ENCODE peak calls at places on chromosomes 13 and 19, in eight cellular contexts. Y is breast epithelium, S is transverse colon, F is body of pancreas, C is uterus, Q is IMR-90, D is H54, X is upper lobe of left lung. A is an unnamed sample.
A peak's percentile ranks its signal among the peaks of the same experiment; 100 is the strongest.

GRCh38 chr19:55590621-55591020 is 8.7 kb downstream of the FIZ1 start:
- DNase-seq in Y (no peak), S (no peak), F (no peak), C (no peak), Q (no peak), D (no peak), X (no peak), A (peak; percentile 25)

GRCh38 chr13:102901615-102902305 is 55.9 kb downstream of the ERCC5 start:
- DNase-seq in Y (no peak), S (no peak), F (no peak), C (no peak), Q (peak; percentile 17), D (no peak), X (no peak), A (no peak)

GRCh38 chr19:5460748-5461147 is 5.5 kb downstream of the ZNRF4 start:
- DNase-seq in Y (no peak), S (no peak), F (no peak), C (no peak), Q (no peak), D (no peak), X (no peak), A (no peak)

GRCh38 chr19:46469541-46470185 is 1.7 kb downstream of the PNMA8A start:
- DNase-seq in Y (no peak), S (no peak), F (no peak), C (no peak), Q (no peak), D (no peak), X (no peak), A (no peak)

GRCh38 chr13:94712812-94713555 is 639 bp upstream of the SOX21 start:
- DNase-seq in Y (no peak), S (no peak), F (no peak), C (no peak), Q (peak; percentile 46), D (no peak), X (no peak), A (no peak)

GRCh38 chr13:76889254-76889653 is 3.0 kb upstream of the KCTD12 start:
- DNase-seq in Y (no peak), S (no peak), F (no peak), C (no peak), Q (no peak), D (no peak), X (no peak), A (no peak)

GRCh38 chr19:37979547-37980082 is 72.6 kb downstream of the SIPA1L3 start:
- DNase-seq in Y (no peak), S (peak; percentile 51), F (peak; percentile 58), C (no peak), Q (no peak), D (no peak), X (peak; percentile 58), A (no peak)

GRCh38 chr13:78398743-78399410 is 204.5 kb downstream of the POU4F1 start:
- DNase-seq in Y (no peak), S (no peak), F (no peak), C (no peak), Q (no peak), D (no peak), X (no peak), A (no peak)

GRCh38 chr19:52923782-52924593 is 760 bp upstream of the ZNF888 start:
- DNase-seq in Y (no peak), S (peak; percentile 74), F (peak; percentile 65), C (peak; percentile 38), Q (no peak), D (peak; percentile 18), X (peak; percentile 90), A (peak; percentile 89)

GRCh38 chr13:31172535-31172934 is 10.8 kb upstream of the HSPH1 start:
- DNase-seq in Y (no peak), S (no peak), F (no peak), C (no peak), Q (peak; percentile 84), D (no peak), X (no peak), A (no peak)

GRCh38 chr19:39672473-39672872 is 16.8 kb downstream of the LGALS16 start:
- DNase-seq in Y (no peak), S (no peak), F (no peak), C (no peak), Q (no peak), D (no peak), X (no peak), A (no peak)

GRCh38 chr13:33188093-33188882 is 97.3 kb downstream of the STARD13 start:
- DNase-seq in Y (no peak), S (no peak), F (no peak), C (no peak), Q (peak; percentile 57), D (no peak), X (no peak), A (no peak)

GRCh38 chr13:21637296-21637695 is 33.3 kb upstream of the MICU2 start:
- DNase-seq in Y (no peak), S (peak; percentile 86), F (peak; percentile 24), C (no peak), Q (peak; percentile 43), D (peak; percentile 71), X (peak; percentile 89), A (peak; percentile 87)

GRCh38 chr19:8610928-8611284 is 391 bp upstream of the ADAMTS10 start:
- DNase-seq in Y (no peak), S (no peak), F (no peak), C (no peak), Q (no peak), D (no peak), X (no peak), A (no peak)

GRCh38 chr19:8611391-8611883 is 922 bp upstream of the ADAMTS10 start:
- DNase-seq in Y (no peak), S (no peak), F (no peak), C (peak; percentile 36), Q (no peak), D (no peak), X (no peak), A (peak; percentile 72)

GRCh38 chr19:8610041-8610927 is at the start of gene ADAMTS10:
- DNase-seq in Y (no peak), S (peak; percentile 18), F (peak; percentile 40), C (peak; percentile 45), Q (peak; percentile 43), D (no peak), X (no peak), A (peak; percentile 89)

GRCh38 chr19:8608858-8609209 is 1.7 kb downstream of the ADAMTS10 start:
- DNase-seq in Y (no peak), S (no peak), F (no peak), C (no peak), Q (no peak), D (no peak), X (no peak), A (no peak)

DNA sequence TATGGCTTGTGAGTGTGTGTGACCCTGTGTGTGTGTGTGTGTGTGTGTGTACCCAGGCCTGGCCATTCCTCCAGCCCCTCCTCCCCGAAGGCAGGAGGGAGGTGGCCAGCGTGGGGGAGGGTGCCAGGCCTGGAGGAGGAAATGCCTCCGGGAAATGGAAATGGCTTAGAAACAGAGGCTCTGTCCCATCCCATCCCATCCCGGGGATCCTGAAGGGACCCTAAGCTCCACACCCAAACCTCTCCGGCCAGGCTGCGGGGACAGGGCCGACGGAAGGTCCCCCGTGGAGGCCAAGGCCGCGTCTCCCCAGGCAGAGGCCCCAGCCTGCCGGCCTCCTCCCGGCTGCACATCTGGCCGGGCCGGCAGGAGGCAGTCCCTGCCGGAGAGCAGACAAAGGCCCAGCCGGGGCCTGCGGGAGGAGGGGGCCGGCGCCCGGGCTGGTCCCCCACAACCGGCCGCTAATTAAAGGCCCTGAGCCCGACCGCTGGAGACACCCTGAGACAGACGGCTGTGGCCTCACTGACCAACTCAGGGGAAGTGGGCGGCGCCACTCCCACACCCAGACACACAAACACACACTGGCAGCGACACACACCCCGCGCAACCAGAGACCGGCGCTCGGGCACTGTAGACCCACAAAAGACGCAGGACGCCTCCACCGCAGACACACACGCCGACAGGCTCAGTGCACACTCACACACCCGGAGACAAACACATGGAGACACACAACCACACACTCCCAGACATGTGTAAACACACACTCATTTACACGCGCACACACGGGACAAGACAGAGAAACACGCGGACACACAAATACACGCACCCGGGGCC is 1.1 kb downstream of the ADAMTS10 start:
- DNase-seq in Y (no peak), S (peak; percentile 34), F (peak; percentile 39), C (peak; percentile 52), Q (peak; percentile 60), D (peak; percentile 52), X (peak; percentile 36), A (peak; percentile 94)
- TF ChIP-seq POLR2A in Y (no peak), S (no peak), F (no peak), C (peak; percentile 21), Q (peak; percentile 49), D (peak; percentile 18), X (no peak), A (peak; percentile 50)

DNA sequence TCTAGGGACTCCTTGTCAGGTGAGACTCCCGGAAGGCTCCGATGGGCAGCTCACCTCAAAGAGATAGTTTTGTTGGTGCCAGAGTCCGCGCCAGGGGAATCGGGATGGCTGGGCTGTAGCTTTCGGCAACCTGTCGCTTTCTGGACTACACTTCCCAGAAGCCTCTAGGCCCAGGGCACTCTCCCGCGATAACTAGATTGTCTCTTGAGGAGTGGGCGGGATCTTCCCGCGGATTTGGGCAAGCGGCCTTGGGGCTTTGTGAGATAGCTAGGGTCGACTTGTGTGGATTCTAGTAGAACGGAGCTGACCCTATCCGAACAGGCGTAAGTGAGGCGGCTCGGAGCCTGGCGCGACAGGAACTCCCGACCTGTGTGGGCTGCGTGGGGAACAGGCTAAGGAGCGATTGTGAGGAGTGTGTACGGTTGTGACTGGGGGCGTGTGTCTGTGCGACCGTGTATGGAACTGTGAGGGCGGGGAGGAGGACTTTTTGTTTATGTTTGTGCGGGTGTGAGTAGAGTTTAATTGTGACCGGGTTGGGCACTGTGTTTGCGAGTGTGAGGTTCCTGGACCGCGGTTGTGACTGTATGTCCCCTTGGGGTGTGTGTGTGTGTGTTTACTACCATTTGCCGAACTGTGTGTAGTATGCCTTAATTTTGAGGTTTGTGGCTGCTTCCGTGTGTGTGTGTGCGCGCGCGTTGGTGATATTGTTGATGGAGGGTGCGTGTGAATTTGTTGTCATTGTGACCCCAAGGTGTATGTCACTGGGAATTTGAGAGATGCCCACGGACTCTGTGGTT is at the start of gene ZNF345:
- DNase-seq in Y (peak; percentile 87), S (peak; percentile 90), F (peak; percentile 91), C (peak; percentile 93), Q (peak; percentile 94), D (peak; percentile 83), X (peak; percentile 92), A (peak; percentile 92)
- TF ChIP-seq POLR2A in Y (peak; percentile 32), S (peak; percentile 44), F (no peak), C (peak; percentile 40), Q (peak; percentile 45), D (peak; percentile 27), X (peak; percentile 32), A (peak; percentile 66)

GRCh38 chr19:48907671-48908070 is 7.6 kb downstream of the NUCB1 start:
- DNase-seq in Y (no peak), S (peak; percentile 67), F (no peak), C (no peak), Q (no peak), D (no peak), X (peak; percentile 65), A (no peak)
- TF ChIP-seq POLR2A in Y (no peak), S (no peak), F (no peak), C (no peak), Q (no peak), D (no peak), X (no peak), A (no peak)

GRCh38 chr19:661427-662196 is 1.4 kb downstream of the RNF126 start:
- DNase-seq in Y (no peak), S (peak; percentile 71), F (no peak), C (no peak), Q (no peak), D (no peak), X (peak; percentile 51), A (peak; percentile 54)
- TF ChIP-seq POLR2A in Y (no peak), S (peak; percentile 29), F (no peak), C (no peak), Q (no peak), D (no peak), X (no peak), A (no peak)